ENCODE peak calls at places on chromosomes 11 and 22, in five cellular contexts. D, C, F, S and N are unnamed samples.

GRCh38 chr11:108931168-108931567 is 266.3 kb downstream of the DDX10 start:
- DNase-seq in F (no peak), D (no peak), S (no peak), C (no peak), N (no peak)

GRCh38 chr11:130636672-130637463 is 188.4 kb downstream of the ADAMTS15 start:
- DNase-seq in D (peak), S (no peak), F (no peak), C (peak), N (no peak)

GRCh38 chr22:40334060-40334459 is 12.2 kb upstream of the ADSL start:
- DNase-seq in F (no peak), S (no peak), C (no peak), D (no peak), N (no peak)

GRCh38 chr11:11207428-11207827 is 145.6 kb downstream of the CSNK2A3 start:
- DNase-seq in F (no peak), S (no peak), C (no peak), D (peak), N (no peak)

GRCh38 chr11:87878373-87878779 is 296.9 kb downstream of the RAB38 start:
- DNase-seq in S (no peak), D (peak), F (no peak), C (peak), N (peak)

GRCh38 chr11:112523917-112524316 is 263.3 kb upstream of the PLET1 start:
- DNase-seq in C (no peak), F (no peak), D (no peak), S (no peak), N (no peak)

GRCh38 chr22:40056163-40056958 is 61.6 kb downstream of the FAM83F start:
- DNase-seq in S (no peak), F (no peak), D (no peak), C (no peak), N (no peak)

GRCh38 chr11:115503083-115503885 is 931 bp downstream of the CADM1 start:
- DNase-seq in C (peak), F (no peak), S (no peak), D (peak), N (peak)

GRCh38 chr11:69840371-69841169 is 21.4 kb upstream of the FGF3 start:
- DNase-seq in D (no peak), F (no peak), S (no peak), C (no peak), N (no peak)

GRCh38 chr11:429931-430456 is 11.8 kb downstream of the ANO9 start:
- DNase-seq in F (no peak), S (no peak), D (peak), C (no peak), N (no peak)

GRCh38 chr11:34830648-34831047 is 85.5 kb downstream of the APIP start:
- DNase-seq in S (no peak), D (no peak), C (no peak), F (no peak), N (no peak)

GRCh38 chr11:1628506-1629325 is 859 bp upstream of the KRTAP5-5 start:
- DNase-seq in D (peak), S (peak), F (peak), C (peak), N (peak)

GRCh38 chr11:64665381-64665780 is 57.6 kb downstream of the NRXN2 start:
- DNase-seq in D (peak), S (no peak), C (no peak), F (no peak), N (no peak)

GRCh38 chr11:78040691-78041379 is 17.8 kb upstream of the KCTD14 start:
- DNase-seq in S (no peak), D (peak), C (no peak), F (no peak), N (no peak)

GRCh38 chr11:6737872-6738466 is 33.8 kb downstream of the OR2AG2 start:
- DNase-seq in F (peak), C (peak), D (peak), S (peak), N (peak)

GRCh38 chr11:125874556-125875124 is 12.8 kb upstream of the HYLS1 start:
- DNase-seq in F (no peak), S (peak), C (peak), D (peak), N (peak)

GRCh38 chr11:65786786-65787636 is at the start of gene OVOL1:
- DNase-seq in F (no peak), D (peak), S (no peak), C (no peak), N (peak)

GRCh38 chr11:116353517-116353916 is 419.3 kb downstream of the BUD13 start:
- DNase-seq in F (no peak), S (no peak), D (no peak), C (no peak), N (no peak)

GRCh38 chr11:47981667-47982404 is 1.5 kb downstream of the PTPRJ start:
- DNase-seq in D (no peak), C (no peak), S (no peak), F (no peak), N (no peak)

GRCh38 chr11:74288161-74288560 is 23.3 kb downstream of the P4HA3 start:
- DNase-seq in S (no peak), F (no peak), C (peak), D (no peak), N (no peak)

GRCh38 chr11:72829178-72829577 is 15.0 kb downstream of the ATG16L2 start:
- DNase-seq in F (no peak), D (no peak), S (no peak), C (no peak), N (no peak)

GRCh38 chr11:130847517-130847916 is 68.8 kb downstream of the SNX19 start:
- DNase-seq in D (no peak), F (no peak), S (no peak), C (peak), N (no peak)

GRCh38 chr11:8022876-8023275 is 35.7 kb downstream of the EIF3F start:
- DNase-seq in D (no peak), C (peak), F (no peak), S (no peak), N (peak)

GRCh38 chr11:19701421-19701820 is 11.2 kb upstream of the NAV2 start:
- DNase-seq in D (no peak), F (no peak), S (no peak), C (no peak), N (no peak)

GRCh38 chr11:48001438-48002021 is 21.2 kb downstream of the PTPRJ start:
- DNase-seq in D (no peak), C (peak), S (peak), F (peak), N (peak)

GRCh38 chr22:33850724-33851123 is 69.6 kb downstream of the LARGE1 start:
- DNase-seq in C (no peak), S (no peak), F (no peak), D (peak), N (no peak)

GRCh38 chr11:33690290-33691050 is 10.2 kb downstream of the C11orf91 start:
- DNase-seq in S (no peak), C (peak), F (no peak), D (no peak), N (no peak)

GRCh38 chr22:45263790-45264269 is 20.9 kb upstream of the UPK3A start:
- DNase-seq in S (no peak), D (peak), F (no peak), C (peak), N (peak)

GRCh38 chr11:102603091-102603490 is 22.0 kb downstream of the MMP20 start:
- DNase-seq in F (no peak), S (no peak), D (peak), C (peak), N (no peak)

GRCh38 chr11:130157111-130157510 is 2.5 kb upstream of the ST14 start:
- DNase-seq in D (no peak), F (no peak), S (no peak), C (no peak), N (no peak)

GRCh38 chr11:21988477-21988876 is 204.4 kb upstream of the ANO5 start:
- DNase-seq in S (no peak), D (no peak), C (no peak), F (no peak), N (no peak)

GRCh38 chr22:48803171-48803992 is 1024.3 kb downstream of the BRD1 start:
- DNase-seq in C (no peak), S (no peak), D (no peak), F (no peak), N (no peak)

GRCh38 chr22:30386960-30387848 is at the start of gene RNF215:
- DNase-seq in C (peak), S (peak), F (peak), D (peak), N (peak)